ENCODE peak calls at places on chromosomes 2 and 18, in ten cellular contexts. C, T, M, V, W, N, O, L, A and F are unnamed samples.

GRCh38 chr2:165009466-165009865 is 54.1 kb upstream of the SLC38A11 start:
- DNase-seq in T (no peak), A (no peak), L (no peak), N (no peak), O (no peak), M (no peak), C (no peak), V (no peak), W (no peak), F (no peak)

GRCh38 chr18:79465392-79465991 is 69.8 kb downstream of the NFATC1 start:
- DNase-seq in O (no peak), L (no peak), T (peak), N (no peak), W (peak), C (no peak), A (no peak), V (no peak), M (peak), F (no peak)

GRCh38 chr18:23092121-23092520 is 43.2 kb upstream of the CABLES1 start:
- DNase-seq in V (no peak), T (peak), O (no peak), L (no peak), A (no peak), W (no peak), C (no peak), N (no peak), M (no peak), F (no peak)

GRCh38 chr2:232529806-232530547 is 4.0 kb downstream of the CHRND start:
- DNase-seq in T (peak), L (no peak), W (no peak), O (peak), N (no peak), M (no peak), V (no peak), C (peak), A (no peak), F (no peak)

GRCh38 chr2:183416741-183417140 is 292.5 kb downstream of the NUP35 start:
- DNase-seq in L (no peak), O (no peak), A (no peak), V (no peak), W (no peak), N (no peak), M (no peak), T (no peak), C (no peak), F (no peak)

GRCh38 chr18:79519751-79520472 is 124.2 kb downstream of the NFATC1 start:
- DNase-seq in M (no peak), V (peak), T (peak), A (no peak), O (peak), L (no peak), C (peak), N (no peak), W (no peak), F (no peak)

GRCh38 chr2:201343559-201343958 is 13.6 kb downstream of the FLACC1 start:
- DNase-seq in L (no peak), A (no peak), V (no peak), T (no peak), N (no peak), W (no peak), O (no peak), C (no peak), M (no peak), F (no peak)

GRCh38 chr2:43179947-43180346 is 46.5 kb downstream of the ZFP36L2 start:
- DNase-seq in V (no peak), O (no peak), L (no peak), A (no peak), T (no peak), W (no peak), N (no peak), C (no peak), M (no peak), F (no peak)

GRCh38 chr18:58315739-58316215 is 271.8 kb downstream of the NEDD4L start:
- DNase-seq in O (peak), N (no peak), L (no peak), M (no peak), W (peak), C (no peak), A (no peak), T (no peak), V (peak), F (no peak)

GRCh38 chr2:219119422-219120043 is 41.1 kb downstream of the NHEJ1 start:
- DNase-seq in V (peak), M (peak), C (peak), T (peak), W (peak), O (peak), N (no peak), A (no peak), L (peak), F (peak)

GRCh38 chr18:8726281-8726680 is 20.9 kb downstream of the MTCL1 start:
- DNase-seq in W (no peak), T (no peak), C (no peak), L (no peak), A (no peak), N (no peak), O (no peak), V (no peak), M (no peak), F (no peak)

GRCh38 chr2:51919395-51919794 is 887.5 kb upstream of the NRXN1 start:
- DNase-seq in M (no peak), A (no peak), O (no peak), T (no peak), L (no peak), N (no peak), V (no peak), W (no peak), C (no peak), F (no peak)

GRCh38 chr2:219968685-219969345 is 341.4 kb downstream of the SLC4A3 start:
- DNase-seq in C (no peak), A (no peak), O (no peak), W (no peak), M (no peak), N (no peak), V (peak), T (no peak), L (no peak), F (no peak)

GRCh38 chr2:46451131-46451711 is 28.1 kb upstream of the TMEM247 start:
- DNase-seq in L (no peak), O (no peak), W (no peak), V (no peak), A (peak), N (no peak), M (no peak), T (no peak), C (no peak), F (no peak)

GRCh38 chr2:38274286-38275276 is 102.5 kb downstream of the ATL2 start:
- DNase-seq in N (no peak), A (no peak), V (no peak), T (no peak), O (no peak), M (no peak), L (no peak), C (no peak), W (no peak), F (peak)

GRCh38 chr2:200338692-200339091 is 32.2 kb downstream of the SPATS2L start:
- DNase-seq in T (no peak), C (no peak), M (no peak), A (no peak), V (no peak), W (no peak), N (no peak), O (no peak), L (no peak), F (peak)

GRCh38 chr18:71326826-71327225 is 1038.0 kb downstream of the SOCS6 start:
- DNase-seq in O (no peak), N (no peak), A (no peak), V (no peak), W (no peak), L (no peak), C (no peak), T (no peak), M (no peak), F (no peak)

GRCh38 chr18:6949800-6950586 is 167.6 kb downstream of the LAMA1 start:
- DNase-seq in A (no peak), L (no peak), C (no peak), T (no peak), O (no peak), M (peak), N (no peak), V (no peak), W (peak), F (no peak)

GRCh38 chr2:213119061-213119809 is 32.2 kb downstream of the IKZF2 start:
- DNase-seq in C (no peak), O (no peak), T (no peak), W (no peak), N (no peak), V (no peak), L (no peak), A (no peak), M (no peak), F (no peak)

GRCh38 chr2:70212298-70212948 is 21.6 kb upstream of the C2orf42 start:
- DNase-seq in M (no peak), O (no peak), C (no peak), V (no peak), N (no peak), L (no peak), T (no peak), W (no peak), A (no peak), F (no peak)

GRCh38 chr2:38720613-38721241 is 30.4 kb downstream of the SRSF7 start:
- DNase-seq in O (no peak), W (peak), N (peak), L (peak), M (peak), C (peak), V (peak), A (peak), T (no peak), F (peak)

GRCh38 chr2:46098606-46099005 is 198.6 kb upstream of the EPAS1 start:
- DNase-seq in L (no peak), C (no peak), T (no peak), A (no peak), V (no peak), M (no peak), O (no peak), W (no peak), N (no peak), F (no peak)

GRCh38 chr2:40200516-40200915 is 251.4 kb downstream of the SLC8A1 start:
- DNase-seq in C (no peak), N (no peak), T (no peak), M (no peak), L (no peak), O (no peak), A (no peak), W (no peak), V (no peak), F (no peak)

GRCh38 chr18:21741511-21742322 is 1.1 kb downstream of the MIB1 start:
- DNase-seq in L (peak), W (peak), T (no peak), M (peak), N (peak), C (peak), O (peak), V (no peak), A (peak), F (peak)

GRCh38 chr18:76256897-76257500 is 238.0 kb downstream of the ZNF516 start:
- DNase-seq in C (no peak), V (no peak), O (no peak), N (no peak), L (peak), A (no peak), M (no peak), W (no peak), T (no peak), F (peak)

GRCh38 chr2:95323347-95324155 is 26.4 kb downstream of the KCNIP3 start:
- DNase-seq in O (no peak), V (no peak), W (peak), N (no peak), M (peak), T (no peak), C (peak), L (no peak), A (no peak), F (no peak)

GRCh38 chr2:39175391-39175790 is 54.5 kb upstream of the SOS1 start:
- DNase-seq in L (no peak), T (no peak), V (no peak), O (no peak), A (no peak), C (no peak), M (no peak), W (no peak), N (no peak), F (no peak)

GRCh38 chr2:235706496-235706895 is 212.7 kb downstream of the AGAP1 start:
- DNase-seq in O (peak), M (no peak), L (no peak), W (no peak), A (peak), C (no peak), T (no peak), V (no peak), N (no peak), F (no peak)

GRCh38 chr2:164620873-164621760 is at the start of gene GRB14:
- DNase-seq in N (peak), M (peak), L (no peak), C (peak), T (peak), W (peak), O (peak), V (peak), A (no peak), F (peak)

GRCh38 chr18:23191952-23192662 is 56.8 kb downstream of the CABLES1 start:
- DNase-seq in M (peak), C (peak), V (peak), A (peak), T (peak), W (peak), L (peak), N (no peak), O (no peak), F (peak)

GRCh38 chr2:119276864-119277263 is 53.2 kb downstream of the STEAP3 start:
- DNase-seq in T (no peak), O (no peak), N (no peak), V (no peak), C (no peak), A (no peak), M (no peak), L (no peak), W (no peak), F (peak)

GRCh38 chr2:180324191-180324590 is 317.1 kb upstream of the CWC22 start:
- DNase-seq in N (no peak), C (no peak), L (no peak), T (no peak), V (no peak), W (no peak), A (no peak), M (no peak), O (no peak), F (no peak)

GRCh38 chr2:101763496-101764333 is 66.2 kb downstream of the MAP4K4 start:
- DNase-seq in O (no peak), N (no peak), T (no peak), M (no peak), L (no peak), A (no peak), W (no peak), V (no peak), C (no peak), F (no peak)

GRCh38 chr2:6445156-6445555 is 420.6 kb downstream of the CMPK2 start:
- DNase-seq in W (no peak), N (no peak), T (no peak), L (no peak), C (no peak), V (no peak), O (no peak), M (no peak), A (no peak), F (no peak)

GRCh38 chr2:134869941-134870736 is 31.7 kb downstream of the ACMSD start:
- DNase-seq in A (no peak), T (no peak), M (no peak), N (no peak), C (peak), V (no peak), L (no peak), O (no peak), W (no peak), F (peak)

GRCh38 chr2:166314022-166314759 is 61.6 kb downstream of the SCN9A start:
- DNase-seq in L (no peak), C (no peak), T (no peak), M (no peak), A (no peak), N (no peak), V (no peak), W (no peak), O (no peak), F (no peak)

GRCh38 chr2:171365232-171365631 is 68.6 kb downstream of the METTL8 start:
- DNase-seq in M (no peak), T (no peak), N (no peak), W (peak), O (peak), L (no peak), V (no peak), A (no peak), C (no peak), F (no peak)

GRCh38 chr2:60808330-60808801 is 52.3 kb downstream of the PAPOLG start:
- DNase-seq in M (no peak), L (no peak), V (no peak), O (no peak), N (no peak), T (no peak), W (no peak), C (no peak), A (no peak), F (no peak)

GRCh38 chr2:15673919-15674636 is 82.4 kb downstream of the DDX1 start:
- DNase-seq in T (no peak), M (no peak), N (no peak), V (no peak), W (no peak), A (no peak), O (no peak), L (no peak), C (no peak), F (no peak)

DNA sequence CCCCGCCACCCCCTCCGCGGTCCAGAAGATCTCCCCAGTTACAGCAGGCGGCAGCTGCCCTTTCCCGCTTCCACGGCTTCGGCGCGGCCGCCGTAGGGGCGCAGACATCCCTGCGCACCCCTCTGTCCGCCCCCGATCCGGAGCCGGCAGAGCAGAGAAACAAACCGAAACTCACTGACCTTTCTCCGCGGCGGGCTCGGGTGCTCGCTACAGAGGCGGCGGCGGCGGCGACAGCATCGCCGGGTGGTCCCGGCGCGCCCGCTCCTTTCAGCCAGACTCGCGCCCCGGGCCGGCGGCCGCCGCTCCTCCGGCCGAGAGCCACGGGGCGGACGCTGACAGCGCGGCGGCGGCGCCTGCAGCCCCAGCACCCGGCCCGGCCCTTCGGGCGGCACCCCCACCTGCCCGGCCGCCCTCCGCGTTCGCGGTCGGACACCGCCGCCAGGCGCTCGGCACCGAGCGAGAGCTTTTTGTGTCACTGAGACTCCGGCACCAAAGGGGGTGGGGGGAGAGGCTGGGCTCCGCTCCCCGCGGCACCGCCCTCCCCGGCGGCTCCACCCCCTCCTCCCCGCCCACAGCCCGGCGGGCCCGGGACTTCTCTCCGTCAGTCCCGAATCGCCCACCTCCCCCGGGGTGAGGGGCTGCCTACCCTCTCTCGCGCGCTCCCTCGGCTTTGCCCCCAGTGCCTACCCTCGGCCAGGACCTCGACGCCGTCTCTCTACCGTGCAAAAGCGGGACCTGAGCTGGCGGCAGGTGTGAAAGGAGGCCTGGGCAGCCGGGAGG is 1.4 kb upstream of the RNF152 start:
- DNase-seq in O (peak), T (peak), A (peak), W (peak), N (peak), M (peak), L (peak), C (peak), V (peak), F (peak)
- TF ChIP-seq POLR2A in O (peak), T (no peak), A (no peak), W (peak), N (peak), M (no peak), L (peak), C (no peak), V (no peak), F (peak)

DNA sequence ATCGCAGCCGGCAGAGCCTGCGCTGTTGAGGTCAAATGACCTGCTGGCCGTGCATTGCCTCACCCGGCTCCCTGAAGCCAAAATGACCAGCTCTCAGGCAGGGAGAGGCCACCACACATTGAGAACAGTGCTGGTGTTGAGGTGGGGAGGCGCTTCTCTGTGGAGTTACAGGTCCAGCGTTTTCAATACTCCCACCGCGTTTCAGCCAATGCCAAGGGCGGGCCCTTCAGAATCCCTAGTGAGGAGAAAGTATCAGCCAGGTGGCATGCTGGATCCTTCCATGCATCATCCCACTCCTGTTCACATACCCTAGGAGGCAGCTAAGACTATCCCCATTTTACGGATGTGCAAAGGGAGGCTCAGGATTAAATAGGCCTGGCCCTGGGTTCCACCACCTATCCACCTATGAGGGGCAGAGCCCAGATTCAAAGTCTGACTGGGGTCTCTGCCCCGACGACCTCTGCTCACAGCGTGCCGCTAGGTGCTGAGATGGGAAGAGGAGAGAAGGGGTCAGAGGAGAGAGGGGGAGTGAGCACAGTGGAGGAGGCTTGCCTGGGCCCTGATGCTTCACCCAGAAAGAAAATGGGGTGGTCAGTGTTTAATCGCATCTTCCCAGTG is 137.6 kb upstream of the ID2 start:
- DNase-seq in L (no peak), W (no peak), T (no peak), M (no peak), N (no peak), V (no peak), A (no peak), O (peak), C (no peak), F (no peak)
- H3K27ac ChIP-seq in L (no peak), W (peak), T (peak), M (peak), N (peak), V (peak), A (no peak), O (peak), C (peak), F (peak)

DNA sequence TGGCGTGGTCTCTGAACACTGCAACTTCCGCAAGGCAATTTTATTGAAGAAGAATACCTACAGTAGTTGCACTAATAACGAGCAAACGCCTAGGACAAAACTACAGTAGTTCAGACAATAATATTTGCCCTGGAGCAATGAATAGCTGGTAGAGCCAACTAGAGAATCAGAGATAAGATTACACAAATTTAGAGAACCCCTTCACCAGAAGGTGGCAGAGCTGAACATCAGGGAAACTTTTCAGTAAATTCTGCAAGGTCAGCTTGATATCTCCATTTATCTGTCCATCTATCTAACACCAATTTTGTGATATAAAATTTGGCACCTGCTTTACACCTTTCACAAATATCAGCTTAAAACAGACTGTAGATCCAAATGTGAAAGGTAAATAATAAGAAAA is 43.8 kb downstream of the CDH19 start:
- DNase-seq in N (no peak), T (no peak), M (no peak), V (no peak), W (no peak), L (no peak), O (no peak), C (no peak), A (no peak), F (peak)
- TF ChIP-seq CTCF in N (no peak), T (no peak), M (no peak), V (no peak), W (peak), L (no peak), O (no peak), C (no peak), A (no peak), F (peak)

DNA sequence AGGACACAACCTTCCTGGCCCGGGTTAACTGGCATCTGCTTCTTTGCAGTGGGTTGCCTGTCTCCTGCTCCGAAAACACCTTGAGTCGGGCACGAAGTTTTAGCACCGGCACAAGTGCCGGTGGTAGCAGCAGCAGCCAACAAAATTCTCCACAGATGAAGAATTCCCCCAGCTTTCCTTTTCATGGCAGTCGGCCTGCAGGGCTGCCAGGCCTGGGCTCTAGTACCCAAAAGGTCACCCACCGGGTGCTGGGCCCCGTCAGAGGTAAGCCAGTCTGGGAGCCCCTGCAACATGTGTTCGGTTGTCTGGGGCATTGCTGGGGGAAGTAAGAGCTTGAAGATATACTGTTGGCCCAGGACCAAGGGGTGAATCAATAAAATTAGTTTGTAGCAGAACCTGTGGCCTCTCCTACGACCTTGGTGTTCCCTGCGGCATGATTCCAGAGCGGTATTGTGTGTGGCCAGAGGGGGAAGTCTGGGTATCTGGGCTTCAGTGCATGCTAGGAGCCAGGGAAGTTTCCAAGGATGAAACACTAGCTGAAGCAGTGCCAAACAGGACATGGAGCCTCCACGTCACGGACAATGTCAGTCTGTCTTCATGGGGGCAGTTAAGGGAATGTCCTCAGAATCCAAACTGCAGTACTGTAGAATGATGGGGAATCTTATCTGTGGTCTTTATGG is 7.8 kb downstream of the AGBL5 start:
- DNase-seq in V (no peak), T (peak), C (peak), N (no peak), O (peak), M (no peak), L (no peak), A (peak), W (no peak), F (peak)
- TF ChIP-seq POLR2A in V (no peak), T (no peak), C (no peak), N (no peak), O (no peak), M (no peak), L (no peak), A (no peak), W (no peak), F (no peak)